ENCODE peak calls at places on chromosome 2, in nine cellular contexts. F, D, C, X, Y, E, Q, K and B are unnamed samples.

GRCh38 chr2:127067620-127068350 is 39.2 kb downstream of the BIN1 start:
- DNase-seq in F (peak; percentile 89), D (peak; percentile 74), C (peak; percentile 63), X (peak; percentile 87), Y (peak; percentile 58), E (peak; percentile 92), Q (peak; percentile 69), K (peak; percentile 42), B (peak; percentile 75)

GRCh38 chr2:234414591-234414990 is 82.3 kb downstream of the ARL4C start:
- DNase-seq in F (no peak), D (no peak), C (no peak), X (no peak), Y (no peak), E (no peak), Q (no peak), K (no peak), B (no peak)

GRCh38 chr2:66426250-66427064 is 8.5 kb upstream of the MEIS1 start:
- DNase-seq in F (no peak), D (no peak), C (no peak), X (no peak), Y (no peak), E (peak; percentile 55), Q (no peak), K (no peak), B (peak; percentile 72)

GRCh38 chr2:118973542-118973951 is 31.6 kb downstream of the MARCO start:
- DNase-seq in F (peak; percentile 47), D (peak; percentile 92), C (peak; percentile 22), X (no peak), Y (no peak), E (no peak), Q (no peak), K (no peak), B (no peak)

GRCh38 chr2:64331846-64332245 is 122.1 kb upstream of the LGALSL start:
- DNase-seq in F (no peak), D (no peak), C (no peak), X (no peak), Y (no peak), E (no peak), Q (no peak), K (no peak), B (no peak)

GRCh38 chr2:106020032-106020431 is 174.1 kb downstream of the UXS1 start:
- DNase-seq in F (no peak), D (no peak), C (no peak), X (no peak), Y (no peak), E (no peak), Q (no peak), K (no peak), B (no peak)

GRCh38 chr2:81282151-81282769 is 977.7 kb upstream of the LRRTM1 start:
- DNase-seq in F (no peak), D (no peak), C (no peak), X (no peak), Y (no peak), E (no peak), Q (no peak), K (no peak), B (no peak)

GRCh38 chr2:120661551-120661950 is 74.1 kb upstream of the GLI2 start:
- DNase-seq in F (peak; percentile 47), D (peak; percentile 35), C (no peak), X (no peak), Y (no peak), E (peak; percentile 91), Q (no peak), K (no peak), B (peak; percentile 63)

GRCh38 chr2:106139575-106139935 is 54.5 kb downstream of the UXS1 start:
- DNase-seq in F (no peak), D (no peak), C (no peak), X (no peak), Y (no peak), E (no peak), Q (no peak), K (no peak), B (no peak)

GRCh38 chr2:236047886-236048540 is 120.2 kb downstream of the GBX2 start:
- DNase-seq in F (peak; percentile 73), D (no peak), C (peak; percentile 91), X (no peak), Y (no peak), E (no peak), Q (no peak), K (no peak), B (no peak)

GRCh38 chr2:29895296-29895695 is 26.1 kb downstream of the ALK start:
- DNase-seq in F (no peak), D (peak; percentile 4), C (no peak), X (no peak), Y (no peak), E (peak; percentile 11), Q (no peak), K (no peak), B (peak; percentile 48)

GRCh38 chr2:181305151-181306123 is 151.7 kb upstream of the ITGA4 start:
- DNase-seq in F (peak; percentile 6), D (peak; percentile 15), C (no peak), X (no peak), Y (peak; percentile 93), E (peak; percentile 25), Q (no peak), K (peak; percentile 98), B (no peak)

GRCh38 chr2:20496477-20496876 is 49.6 kb downstream of the RHOB start:
- DNase-seq in F (no peak), D (no peak), C (no peak), X (no peak), Y (no peak), E (no peak), Q (peak; percentile 19), K (no peak), B (no peak)

GRCh38 chr2:220663065-220663464 is 909.0 kb downstream of the EPHA4 start:
- DNase-seq in F (no peak), D (no peak), C (no peak), X (no peak), Y (no peak), E (no peak), Q (no peak), K (no peak), B (no peak)

GRCh38 chr2:50791271-50791670 is 240.7 kb downstream of the NRXN1 start:
- DNase-seq in F (no peak), D (no peak), C (no peak), X (no peak), Y (no peak), E (no peak), Q (no peak), K (no peak), B (no peak)

GRCh38 chr2:204108301-204108700 is 171.7 kb downstream of the ICOS start:
- DNase-seq in F (peak; percentile 53), D (peak; percentile 9), C (peak; percentile 45), X (peak; percentile 73), Y (peak; percentile 49), E (peak; percentile 69), Q (peak; percentile 3), K (peak; percentile 62), B (peak; percentile 73)

GRCh38 chr2:19171409-19171808 is 187.0 kb downstream of the OSR1 start:
- DNase-seq in F (no peak), D (peak; percentile 5), C (no peak), X (no peak), Y (no peak), E (no peak), Q (no peak), K (no peak), B (no peak)

GRCh38 chr2:238847432-238847801 is 468 bp upstream of the TWIST2 start:
- DNase-seq in F (no peak), D (no peak), C (no peak), X (no peak), Y (no peak), E (peak; percentile 54), Q (no peak), K (no peak), B (no peak)
- H3K4me3 ChIP-seq in F (peak overlapping the region; percentile 36), D (peak overlapping the region; percentile 98), C (peak overlapping the region; percentile 40), X (peak overlapping the region; percentile 65), Y (no peak overlapping the region), E (peak overlapping the region; percentile 66), Q (no peak overlapping the region), K (no peak overlapping the region), B (peak overlapping the region; percentile 56)

GRCh38 chr2:202033317-202034248 is at the start of gene FZD7:
- DNase-seq in F (peak; percentile 96), D (peak; percentile 97), C (peak; percentile 89), X (peak; percentile 97), Y (peak; percentile 91), E (peak; percentile 96), Q (peak; percentile 77), K (peak; percentile 91), B (peak; percentile 97)
- TF ChIP-seq EZH2phosphoT487 in F (no peak), D (no peak), C (no peak), X (no peak), Y (no peak), E (no peak), Q (no peak), K (no peak), B (no peak)

DNA sequence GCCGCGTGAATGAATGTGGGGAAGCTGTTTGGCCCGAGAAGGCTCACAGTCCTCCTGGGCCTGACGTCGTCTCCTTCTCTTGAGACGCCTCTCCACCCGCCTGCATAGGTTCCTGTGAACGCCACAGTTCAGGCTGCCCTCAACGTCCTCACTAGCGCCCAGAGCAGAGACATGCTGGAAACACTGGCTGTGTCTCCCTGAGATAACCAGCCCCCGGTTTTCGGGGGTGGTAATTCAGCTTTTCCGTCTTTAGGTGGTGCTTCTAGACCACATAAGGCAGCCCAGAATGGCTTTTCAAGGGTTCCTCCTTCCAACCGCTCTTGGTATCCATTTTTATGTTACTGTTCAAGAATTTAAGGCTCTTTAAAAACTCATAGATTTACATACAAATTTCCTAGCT is 110.4 kb upstream of the PXDN start:
- DNase-seq in F (peak; percentile 72), D (peak; percentile 64), C (peak; percentile 30), X (peak; percentile 95), Y (no peak), E (peak; percentile 89), Q (no peak), K (no peak), B (peak; percentile 86)
- H3K4me3 ChIP-seq in F (peak overlapping the region; percentile 21), D (peak overlapping the region; percentile 3), C (no peak overlapping the region), X (peak overlapping the region; percentile 47), Y (no peak overlapping the region), E (peak overlapping the region; percentile 34), Q (no peak overlapping the region), K (no peak overlapping the region), B (peak overlapping the region; percentile 64)

DNA sequence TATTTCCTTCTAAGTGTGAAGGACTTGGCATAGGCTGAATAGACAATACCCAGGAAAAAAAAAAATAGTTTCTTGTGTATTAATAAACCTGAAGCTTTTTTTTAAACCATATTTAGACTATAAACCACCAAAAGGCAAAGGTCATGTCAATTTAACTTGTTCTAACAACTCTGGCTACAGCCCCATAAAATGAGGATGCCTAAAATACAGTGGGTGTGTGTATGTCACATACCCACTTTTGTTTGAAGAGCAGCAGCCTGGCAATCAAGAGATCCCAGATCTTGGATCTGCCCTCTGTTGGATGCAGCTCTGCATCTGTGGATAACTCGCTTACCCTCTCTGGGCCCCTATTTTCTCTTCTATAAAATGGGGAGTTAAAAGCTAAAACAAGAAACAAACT is 65.4 kb downstream of the SATB2 start:
- DNase-seq in F (no peak), D (no peak), C (peak; percentile 19), X (no peak), Y (no peak), E (no peak), Q (no peak), K (no peak), B (no peak)
- TF ChIP-seq EZH2phosphoT487 in F (no peak), D (no peak), C (no peak), X (no peak), Y (no peak), E (no peak), Q (no peak), K (no peak), B (no peak)

GRCh38 chr2:109132626-109133025 is 3.6 kb downstream of the SH3RF3 start:
- DNase-seq in F (no peak), D (no peak), C (no peak), X (no peak), Y (no peak), E (no peak), Q (no peak), K (no peak), B (no peak)
- H3K4me3 ChIP-seq in F (no peak overlapping the region), D (no peak overlapping the region), C (peak overlapping the region; percentile 91), X (no peak overlapping the region), Y (no peak overlapping the region), E (no peak overlapping the region), Q (no peak overlapping the region), K (no peak overlapping the region), B (no peak overlapping the region)